ENCODE peak calls at places on chromosomes 16 and 17, in eight cellular contexts. U is neural progenitor cell, K is HCT116, W is tibial nerve, H is PC-9, C is psoas muscle, L is cardiac muscle cell, S is PC-3. O is an unnamed sample. For H3K9me3, the result is how much of the 10 kb centered on the place peaks cover.

GRCh38 chr16:65287307-65287706 is 165.4 kb upstream of the CDH11 start:
- DNase-seq in K (no peak), U (no peak), W (no peak), C (no peak), L (no peak), S (no peak), H (no peak), O (no peak)

GRCh38 chr16:81094771-81095251 is 1.4 kb downstream of the GCSH start:
- DNase-seq in W (no peak), U (no peak), L (peak), H (no peak), S (no peak), K (no peak), C (no peak), O (no peak)

GRCh38 chr17:74424658-74425057 is 7.2 kb upstream of the GPRC5C start:
- DNase-seq in L (no peak), U (no peak), S (no peak), W (no peak), C (peak), H (no peak), K (no peak), O (no peak)

GRCh38 chr16:88906020-88906419 is 39.6 kb upstream of the PABPN1L start:
- DNase-seq in K (no peak), L (no peak), C (no peak), W (no peak), H (no peak), S (no peak), U (no peak), O (no peak)

GRCh38 chr16:30896203-30896889 is at the start of gene CTF1:
- DNase-seq in U (peak), K (peak), W (peak), L (peak), C (peak), H (peak), S (peak), O (no peak)

GRCh38 chr17:67253379-67253778 is 8.4 kb upstream of the HELZ start:
- DNase-seq in C (no peak), L (peak), U (no peak), W (no peak), K (no peak), H (no peak), S (no peak), O (no peak)

GRCh38 chr17:76791053-76791980 is 53.4 kb downstream of the MFSD11 start:
- DNase-seq in L (peak), C (peak), S (peak), K (no peak), H (no peak), W (no peak), U (no peak), O (peak)

GRCh38 chr16:86334062-86334461 is 176.3 kb upstream of the FOXF1 start:
- DNase-seq in S (no peak), H (no peak), K (no peak), W (no peak), L (no peak), U (no peak), C (no peak), O (no peak)

GRCh38 chr17:80259642-80260535 is 763 bp upstream of the RNF213 start:
- DNase-seq in W (peak), L (peak), K (no peak), C (peak), H (peak), U (peak), S (peak), O (peak)

GRCh38 chr17:48510761-48511604 is 19.8 kb downstream of the HOXB1 start:
- DNase-seq in S (peak), L (peak), H (peak), U (no peak), K (no peak), W (no peak), C (no peak), O (no peak)

GRCh38 chr16:89561195-89562026 is 929 bp downstream of the RPL13 start:
- DNase-seq in S (no peak), W (no peak), U (no peak), C (no peak), K (no peak), H (peak), L (no peak), O (peak)

GRCh38 chr17:11005940-11006339 is 168.1 kb upstream of the PIRT start:
- DNase-seq in W (no peak), S (no peak), U (no peak), H (no peak), L (no peak), C (no peak), K (no peak), O (no peak)

GRCh38 chr17:43983515-43984411 is 20.7 kb upstream of the NAGS start:
- DNase-seq in C (peak), U (peak), H (no peak), W (no peak), S (no peak), L (no peak), K (no peak), O (no peak)

GRCh38 chr17:45270828-45271418 is 9.0 kb upstream of the SPATA32 start:
- DNase-seq in W (no peak), C (no peak), U (peak), L (peak), H (no peak), S (peak), K (no peak), O (peak)

GRCh38 chr17:50902768-50903353 is 36.7 kb upstream of the TOB1 start:
- DNase-seq in S (no peak), H (no peak), C (no peak), U (peak), K (no peak), L (no peak), W (no peak), O (no peak)

GRCh38 chr16:88305176-88305575 is 77.6 kb upstream of the ZNF469 start:
- DNase-seq in S (no peak), U (no peak), C (no peak), W (no peak), L (no peak), K (no peak), H (no peak), O (no peak)

GRCh38 chr16:57863434-57864160 is 61.3 kb upstream of the KIFC3 start:
- DNase-seq in H (peak), W (peak), K (peak), U (peak), S (peak), L (peak), C (peak), O (no peak)

GRCh38 chr16:57216968-57217367 is 28.1 kb upstream of the ARL2BP start:
- DNase-seq in W (no peak), C (no peak), K (no peak), S (no peak), H (no peak), U (no peak), L (no peak), O (no peak)

GRCh38 chr17:57674894-57675293 is 70.2 kb downstream of the CCDC182 start:
- DNase-seq in K (no peak), H (no peak), W (no peak), L (no peak), U (no peak), C (no peak), S (no peak), O (no peak)

GRCh38 chr17:41666336-41666680 is 22.4 kb upstream of the EIF1 start:
- DNase-seq in C (peak), S (peak), L (peak), U (peak), W (no peak), K (no peak), H (peak), O (no peak)

GRCh38 chr17:63078707-63079106 is 112.7 kb downstream of the TANC2 start:
- DNase-seq in C (no peak), U (no peak), L (no peak), W (no peak), H (no peak), K (no peak), S (no peak), O (no peak)

GRCh38 chr17:49696233-49696761 is 11.5 kb downstream of the SLC35B1 start:
- DNase-seq in K (no peak), U (no peak), H (no peak), W (no peak), S (no peak), C (no peak), L (no peak), O (peak)

GRCh38 chr17:76543482-76544122 is 3.8 kb downstream of the PRCD start:
- DNase-seq in S (no peak), K (no peak), C (no peak), L (no peak), H (no peak), W (no peak), U (peak), O (no peak)

GRCh38 chr17:3828151-3828851 is 17.7 kb downstream of the NCBP3 start:
- DNase-seq in U (no peak), K (no peak), L (no peak), S (no peak), W (no peak), H (no peak), C (no peak), O (no peak)

GRCh38 chr16:10992112-10992511 is 47.7 kb downstream of the CLEC16A start:
- DNase-seq in K (no peak), W (no peak), U (no peak), S (no peak), C (no peak), L (no peak), H (no peak), O (no peak)

GRCh38 chr16:11515540-11516430 is 70.9 kb downstream of the LITAF start:
- DNase-seq in W (no peak), U (no peak), C (no peak), L (no peak), K (no peak), H (no peak), S (no peak), O (no peak)

GRCh38 chr17:410674-411401 is 58.2 kb upstream of the RPH3AL start:
- DNase-seq in K (no peak), S (no peak), L (peak), U (peak), W (no peak), H (no peak), C (no peak), O (peak)

GRCh38 chr16:17031484-17032268 is 439.1 kb downstream of the XYLT1 start:
- DNase-seq in W (no peak), U (no peak), L (no peak), S (no peak), C (no peak), H (no peak), K (no peak), O (no peak)

GRCh38 chr17:78101112-78101511 is 27.4 kb downstream of the TMC6 start:
- DNase-seq in W (no peak), C (no peak), S (no peak), U (no peak), K (no peak), H (no peak), L (no peak), O (no peak)

GRCh38 chr17:78105101-78105500 is 23.5 kb downstream of the TMC6 start:
- DNase-seq in H (no peak), S (no peak), K (no peak), L (no peak), W (no peak), C (no peak), U (no peak), O (no peak)

GRCh38 chr17:78104540-78104941 is 24.0 kb downstream of the TMC6 start:
- DNase-seq in S (no peak), U (no peak), C (no peak), H (no peak), L (no peak), W (no peak), K (no peak), O (no peak)

GRCh38 chr17:78101542-78101941 is 27.0 kb downstream of the TMC6 start:
- DNase-seq in H (no peak), W (no peak), L (no peak), U (no peak), S (no peak), C (no peak), K (no peak), O (no peak)

DNA sequence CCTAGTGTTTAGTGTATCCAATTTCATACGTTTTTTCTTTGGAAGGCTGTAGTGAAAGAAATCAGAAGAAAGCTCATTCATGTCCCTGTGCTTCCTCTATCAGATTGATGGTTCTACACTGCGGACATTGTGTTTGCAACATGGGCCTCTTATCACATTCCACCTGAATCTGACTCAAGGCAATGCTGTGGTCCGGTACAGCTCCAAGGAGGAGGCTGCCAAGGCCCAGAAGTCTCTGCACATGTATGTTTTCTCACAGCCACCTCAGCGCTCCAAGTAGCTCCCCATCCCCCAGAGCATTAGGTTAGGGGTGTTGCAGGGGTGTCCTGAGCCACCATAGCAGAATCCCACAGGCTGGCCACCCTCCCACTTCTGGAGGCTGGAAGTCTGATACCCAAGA is 25.2 kb downstream of the TMC6 start:
- DNase-seq in H (no peak), L (no peak), K (no peak), C (no peak), U (no peak), W (no peak), S (no peak), O (no peak)
- H3K9me3 ChIP-seq in H (under half), L (under half), K (under half), C (under half), U (under half), W (under half), S (under half), O (under half)

DNA sequence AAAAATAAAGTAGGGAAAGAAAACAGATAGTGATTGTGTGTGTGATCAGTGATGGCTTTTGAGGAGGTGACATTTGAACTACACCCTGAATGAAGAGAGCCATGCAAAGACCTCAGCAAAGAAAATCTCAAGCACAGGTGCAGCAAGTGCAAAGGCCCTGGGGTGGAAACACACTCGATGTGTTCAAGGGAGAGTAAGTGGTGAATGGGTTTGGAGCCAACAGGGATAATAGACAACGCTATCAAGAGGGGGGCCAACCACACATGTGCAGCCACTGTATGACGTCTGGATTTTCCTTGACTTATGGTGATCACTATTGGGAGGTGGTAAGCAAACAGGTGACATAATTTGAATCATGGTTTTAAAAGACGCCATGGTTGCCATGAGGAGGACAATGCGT is 564.2 kb downstream of the WWOX start:
- DNase-seq in U (no peak), K (no peak), H (no peak), S (no peak), C (no peak), W (no peak), L (no peak), O (no peak)
- H3K9me3 ChIP-seq in U (under half), K (under half), H (under half), S (under half), C (under half), W (under half), L (under half), O (under half)

GRCh38 chr16:35752012-35752772 is 2292.8 kb downstream of the TP53TG3F start:
- DNase-seq in H (no peak), C (no peak), U (no peak), S (no peak), W (no peak), K (no peak), L (no peak), O (no peak)

GRCh38 chr16:35751191-35751941 is 2292.0 kb downstream of the TP53TG3F start:
- DNase-seq in K (no peak), U (no peak), H (no peak), L (no peak), S (no peak), C (no peak), W (no peak), O (no peak)

GRCh38 chr16:35749253-35750141 is 2290.1 kb downstream of the TP53TG3F start:
- DNase-seq in K (no peak), H (no peak), U (no peak), C (no peak), L (no peak), S (no peak), W (no peak), O (no peak)

GRCh38 chr16:35750157-35750689 is 2290.8 kb downstream of the TP53TG3F start:
- DNase-seq in S (no peak), U (no peak), W (no peak), C (no peak), K (no peak), H (no peak), L (no peak), O (no peak)

DNA sequence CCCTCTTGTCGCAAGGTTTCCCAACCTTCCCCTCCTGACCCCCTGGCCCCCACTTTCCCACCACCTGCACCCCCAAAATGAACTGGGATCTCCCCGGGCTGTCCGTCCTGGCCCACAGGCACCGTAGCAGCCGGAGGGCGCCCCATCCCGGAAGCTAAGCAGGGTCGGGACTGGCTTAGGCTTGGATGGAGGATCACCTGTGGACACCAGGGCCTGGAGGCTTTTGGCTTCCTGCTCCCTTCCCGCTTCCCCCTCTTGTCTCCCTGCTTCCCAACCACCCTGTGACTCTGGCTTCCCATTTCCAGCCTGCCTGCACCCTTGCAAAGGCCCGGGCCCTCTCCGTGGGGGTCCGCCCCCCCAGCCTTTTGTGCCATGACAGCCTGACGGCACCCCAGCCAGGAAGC is 2291.3 kb downstream of the TP53TG3F start:
- DNase-seq in K (no peak), W (no peak), U (no peak), L (no peak), H (no peak), S (no peak), C (no peak), O (no peak)
- H3K9me3 ChIP-seq in K (under half), W (under half), U (under half), L (under half), H (under half), S (under half), C (under half), O (under half)

GRCh38 chr17:52660692-52661091 is 502.2 kb upstream of the CA10 start:
- DNase-seq in S (no peak), H (no peak), C (no peak), K (no peak), U (no peak), W (no peak), L (peak), O (no peak)

DNA sequence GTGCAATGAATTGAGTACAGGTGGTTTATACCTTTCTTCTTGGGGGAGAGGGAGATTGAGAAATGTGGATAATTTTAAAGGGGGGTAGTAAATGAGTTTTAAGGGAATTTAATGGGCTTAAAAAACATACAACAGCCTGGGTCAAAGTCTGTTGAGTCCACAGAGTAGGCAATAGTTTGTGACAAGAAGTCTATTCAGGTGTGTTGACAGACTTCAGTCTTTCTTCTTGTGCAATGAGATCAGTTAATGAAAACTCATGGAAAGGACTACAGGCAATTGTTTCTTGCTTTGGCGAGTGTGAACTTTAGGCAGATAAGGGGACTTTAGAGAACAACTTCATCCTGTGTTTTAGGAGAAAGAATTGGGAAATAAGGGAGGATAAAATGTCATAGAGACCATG is 507.8 kb upstream of the CA10 start:
- DNase-seq in K (no peak), S (no peak), H (no peak), L (no peak), C (no peak), W (no peak), U (no peak), O (no peak)
- H3K9me3 ChIP-seq in K (under half), S (half or more), H (under half), L (under half), C (under half), W (under half), U (under half), O (under half)

GRCh38 chr17:27180322-27180721 is 113.6 kb upstream of the WSB1 start:
- DNase-seq in U (no peak), C (no peak), K (no peak), H (no peak), S (no peak), L (no peak), W (no peak), O (no peak)
- H3K9me3 ChIP-seq in U (half or more), C (under half), K (under half), H (under half), S (under half), L (under half), W (under half), O (under half)

GRCh38 chr16:79825002-79825401 is 224.5 kb upstream of the MAF start:
- DNase-seq in C (no peak), U (no peak), K (no peak), S (no peak), H (no peak), L (no peak), W (no peak), O (no peak)
- H3K9me3 ChIP-seq in C (under half), U (under half), K (under half), S (under half), H (under half), L (under half), W (under half), O (under half)

GRCh38 chr17:52537368-52537767 is 378.9 kb upstream of the CA10 start:
- DNase-seq in K (no peak), L (no peak), U (no peak), C (no peak), W (no peak), H (no peak), S (no peak), O (no peak)

GRCh38 chr17:52532373-52532772 is 373.9 kb upstream of the CA10 start:
- DNase-seq in K (no peak), S (no peak), W (no peak), H (no peak), C (no peak), L (no peak), U (no peak), O (no peak)

GRCh38 chr17:52536466-52536865 is 378.0 kb upstream of the CA10 start:
- DNase-seq in W (peak), S (no peak), K (no peak), C (peak), H (no peak), L (no peak), U (no peak), O (no peak)
- H3K9me3 ChIP-seq in W (under half), S (under half), K (half or more), C (under half), H (under half), L (under half), U (under half), O (under half)

GRCh38 chr16:908526-909155 is 62.1 kb downstream of the LMF1 start:
- DNase-seq in W (no peak), C (no peak), K (no peak), S (no peak), U (no peak), L (no peak), H (no peak), O (no peak)
- H3K9me3 ChIP-seq in W (under half), C (under half), K (under half), S (under half), U (under half), L (under half), H (under half), O (under half)

DNA sequence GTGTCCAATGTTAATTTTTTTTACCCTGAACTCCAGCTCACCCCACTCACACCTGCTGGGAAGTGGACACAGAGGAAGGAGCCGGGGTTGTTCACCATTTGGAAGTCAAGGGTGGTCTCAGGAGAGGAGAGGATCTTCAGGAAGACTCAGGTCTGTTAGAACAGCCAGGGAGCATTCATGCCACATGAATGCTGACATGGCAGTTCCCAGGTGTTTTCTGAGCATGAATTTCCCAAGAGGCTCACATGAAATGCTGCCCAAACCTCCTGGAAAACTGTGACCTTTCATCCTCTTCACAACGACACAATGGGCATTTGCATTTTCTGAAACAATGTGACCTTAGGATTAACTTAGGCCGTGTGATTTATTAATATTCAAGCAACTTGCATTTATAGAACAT is 2409.2 kb downstream of the TP53TG3F start:
- DNase-seq in L (no peak), W (no peak), U (no peak), C (no peak), K (no peak), S (no peak), H (no peak), O (no peak)
- H3K9me3 ChIP-seq in L (under half), W (under half), U (under half), C (under half), K (under half), S (under half), H (under half), O (under half)